ENCODE peak calls at places on chromosomes 7 and 10, in nine cellular contexts. M is NCI-H774; G is HFF-Myc; Z is occipital lobe; L is activated CD8-positive, alpha-beta memory T cell treated with anti-CD3 and anti-CD28 coated beads for 1 hour; O is EH; X is left cardiac atrium; V is amygdala; S is effector memory CD4-positive, alpha-beta T cell. U is an unnamed sample.

GRCh38 chr7:40977533-40977932 is 725.4 kb downstream of the INHBA start:
- DNase-seq in L (no peak), V (no peak), M (no peak), X (no peak), S (no peak), O (no peak), Z (no peak), G (no peak), U (no peak)

GRCh38 chr10:60350400-60350799 is 39.3 kb downstream of the ANK3 start:
- DNase-seq in S (no peak), L (no peak), O (peak), G (no peak), V (no peak), Z (no peak), X (no peak), M (no peak), U (no peak)

GRCh38 chr7:87747681-87748080 is 119.5 kb downstream of the RUNDC3B start:
- DNase-seq in O (no peak), S (no peak), V (no peak), X (no peak), G (no peak), Z (no peak), L (no peak), M (no peak), U (no peak)

GRCh38 chr7:100515072-100515532 is 23.9 kb upstream of the AGFG2 start:
- DNase-seq in V (no peak), S (no peak), M (no peak), G (peak), O (peak), Z (no peak), L (no peak), X (no peak), U (no peak)

GRCh38 chr7:128918266-128918665 is 7.8 kb upstream of the KCP start:
- DNase-seq in X (no peak), S (no peak), Z (no peak), L (no peak), O (no peak), M (no peak), V (no peak), G (no peak), U (no peak)

GRCh38 chr10:12579954-12580858 is 230.9 kb downstream of the CAMK1D start:
- DNase-seq in Z (no peak), O (no peak), G (no peak), S (no peak), V (no peak), M (peak), L (no peak), X (peak), U (no peak)

GRCh38 chr7:76272872-76273271 is 29.6 kb upstream of the HSPB1 start:
- DNase-seq in L (no peak), O (no peak), V (no peak), G (no peak), S (no peak), X (no peak), Z (no peak), M (no peak), U (no peak)

GRCh38 chr7:31957090-31957720 is 113.0 kb downstream of the PDE1C start:
- DNase-seq in G (no peak), X (no peak), Z (no peak), S (no peak), V (no peak), O (peak), L (no peak), M (no peak), U (no peak)

GRCh38 chr7:101746311-101746710 is 71.1 kb upstream of the CUX1 start:
- DNase-seq in Z (no peak), S (no peak), M (no peak), O (no peak), V (no peak), L (no peak), G (no peak), X (no peak), U (no peak)

GRCh38 chr10:80457554-80458262 is 3.6 kb downstream of the TSPAN14 start:
- DNase-seq in L (no peak), M (no peak), V (no peak), Z (no peak), G (no peak), O (no peak), X (peak), S (no peak), U (no peak)

GRCh38 chr10:19728376-19728775 is 87.9 kb upstream of the PLXDC2 start:
- DNase-seq in G (no peak), L (no peak), M (no peak), S (no peak), V (no peak), X (no peak), O (no peak), Z (no peak), U (no peak)

GRCh38 chr7:140645166-140645565 is 4.6 kb upstream of the DENND2A start:
- DNase-seq in S (no peak), M (no peak), O (no peak), V (no peak), Z (no peak), G (no peak), X (no peak), L (no peak), U (no peak)

GRCh38 chr10:32889631-32890212 is 68.3 kb downstream of the ITGB1 start:
- DNase-seq in M (no peak), L (no peak), O (no peak), Z (no peak), G (no peak), V (no peak), X (no peak), S (no peak), U (no peak)

GRCh38 chr10:113175176-113175575 is 225.1 kb downstream of the TCF7L2 start:
- DNase-seq in O (no peak), X (no peak), S (no peak), V (no peak), G (no peak), Z (no peak), L (no peak), M (no peak), U (no peak)

GRCh38 chr7:13742126-13742525 is 247.3 kb downstream of the ETV1 start:
- DNase-seq in G (no peak), Z (no peak), S (no peak), V (no peak), M (no peak), X (no peak), O (peak), L (no peak), U (no peak)

U was measured in C1 segment of cervical spinal cord.